ENCODE peak calls at places on chromosomes 3 and 15, in four cellular contexts. R is HepG2, P is GM12878, L is K562. T is an unnamed sample.

GRCh38 chr3:55341502-55342031 is 145.5 kb downstream of the WNT5A start:
- DNase-seq in R (no peak), P (no peak), L (no peak), T (no peak)

GRCh38 chr3:127734754-127735473 is 62.2 kb downstream of the ABTB1 start:
- DNase-seq in R (no peak), P (no peak), L (no peak), T (no peak)

GRCh38 chr3:150736903-150737832 is 25.8 kb downstream of the SIAH2 start:
- DNase-seq in R (peak; percentile 99), P (no peak), L (no peak), T (no peak)

GRCh38 chr3:143608966-143609365 is 239.3 kb downstream of the SLC9A9 start:
- DNase-seq in R (no peak), P (no peak), L (no peak), T (no peak)

GRCh38 chr15:100671858-100672543 is 69.6 kb downstream of the ASB7 start:
- DNase-seq in R (peak; percentile 33), P (no peak), L (peak; percentile 47), T (peak; percentile 36)

GRCh38 chr3:136659253-136659652 is 92.9 kb downstream of the STAG1 start:
- DNase-seq in R (no peak), P (no peak), L (no peak), T (no peak)

GRCh38 chr3:185584681-185585080 is 1.4 kb upstream of the SENP2 start:
- DNase-seq in R (no peak), P (no peak), L (no peak), T (no peak)

GRCh38 chr3:183826448-183826847 is 1.1 kb upstream of the MAP6D1 start:
- DNase-seq in R (no peak), P (no peak), L (no peak), T (no peak)

GRCh38 chr15:28900892-28901586 is 15.3 kb downstream of the APBA2 start:
- DNase-seq in R (no peak), P (no peak), L (no peak), T (no peak)

GRCh38 chr15:27358751-27359434 is 387.9 kb downstream of the GABRG3 start:
- DNase-seq in R (peak; percentile 5), P (no peak), L (peak; percentile 63), T (peak; percentile 82)

GRCh38 chr15:77525411-77525811 is 104.7 kb downstream of the HMG20A start:
- DNase-seq in R (no peak), P (no peak), L (no peak), T (peak; percentile 11)

GRCh38 chr3:58272891-58273290 is 33.2 kb upstream of the RPP14 start:
- DNase-seq in R (no peak), P (no peak), L (no peak), T (no peak)

GRCh38 chr15:71103102-71103676 is 12.1 kb upstream of the THSD4 start:
- DNase-seq in R (peak; percentile 15), P (peak; percentile 26), L (no peak), T (no peak)

GRCh38 chr3:69306239-69307185 is 79.4 kb downstream of the FRMD4B start:
- DNase-seq in R (peak; percentile 80), P (no peak), L (peak; percentile 70), T (peak; percentile 64)

GRCh38 chr3:17125738-17126137 is 241.0 kb downstream of the PLCL2 start:
- DNase-seq in R (no peak), P (no peak), L (no peak), T (no peak)

GRCh38 chr15:71752604-71753289 is 57.6 kb upstream of the NR2E3 start:
- DNase-seq in R (peak; percentile 44), P (no peak), L (peak; percentile 14), T (peak; percentile 42)

GRCh38 chr15:40959331-40960141 is 6.3 kb downstream of the CHAC1 start:
- DNase-seq in R (no peak), P (no peak), L (no peak), T (peak; percentile 50)

GRCh38 chr15:90929709-90930019 is 2.7 kb downstream of the HDDC3 start:
- DNase-seq in R (no peak), P (no peak), L (no peak), T (no peak)

GRCh38 chr3:80233576-80233975 is 465.8 kb upstream of the ROBO1 start:
- DNase-seq in R (no peak), P (no peak), L (no peak), T (no peak)

GRCh38 chr15:76840830-76841460 is 64.2 kb downstream of the SCAPER start:
- DNase-seq in R (peak; percentile 26), P (no peak), L (peak; percentile 16), T (no peak)

GRCh38 chr15:98807262-98807661 is 158.9 kb downstream of the IGF1R start:
- DNase-seq in R (no peak), P (no peak), L (no peak), T (no peak)
- TF ChIP-seq CREM in R (no peak), P (no peak), L (no peak), T (no peak)

GRCh38 chr3:48473617-48473952 is 27.0 kb downstream of the ATRIP start:
- DNase-seq in R (no peak), P (no peak), L (no peak), T (no peak)

GRCh38 chr3:48474619-48475018 is 28.1 kb downstream of the ATRIP start:
- DNase-seq in R (peak; percentile 32), P (no peak), L (no peak), T (peak; percentile 78)

GRCh38 chr3:48472673-48472922 is 26.1 kb downstream of the ATRIP start:
- DNase-seq in R (no peak), P (no peak), L (no peak), T (peak; percentile 46)

GRCh38 chr3:48475188-48475587 is 28.7 kb downstream of the ATRIP start:
- DNase-seq in R (no peak), P (no peak), L (no peak), T (peak; percentile 34)

GRCh38 chr3:48472923-48473616 is 26.5 kb downstream of the ATRIP start:
- DNase-seq in R (peak; percentile 96), P (peak; percentile 96), L (peak; percentile 93), T (peak; percentile 96)
- TF ChIP-seq CTCF in R (peak; percentile 79), P (peak; percentile 54), L (peak; percentile 59), T (peak; percentile 45)

GRCh38 chr3:46017720-46018119 is 9.6 kb downstream of the XCR1 start:
- DNase-seq in R (no peak), P (no peak), L (peak; percentile 11), T (no peak)

GRCh38 chr3:46021516-46021915 is 5.8 kb downstream of the XCR1 start:
- DNase-seq in R (no peak), P (no peak), L (no peak), T (no peak)

GRCh38 chr3:46020766-46021510 is 6.3 kb downstream of the XCR1 start:
- DNase-seq in R (no peak), P (no peak), L (no peak), T (no peak)

GRCh38 chr3:46022909-46023785 is 4.1 kb downstream of the XCR1 start:
- DNase-seq in R (no peak), P (no peak), L (peak; percentile 68), T (no peak)

GRCh38 chr3:46019707-46020106 is 7.6 kb downstream of the XCR1 start:
- DNase-seq in R (no peak), P (no peak), L (no peak), T (no peak)
- TF ChIP-seq CREM in R (no peak), P (no peak), L (no peak), T (no peak)

DNA sequence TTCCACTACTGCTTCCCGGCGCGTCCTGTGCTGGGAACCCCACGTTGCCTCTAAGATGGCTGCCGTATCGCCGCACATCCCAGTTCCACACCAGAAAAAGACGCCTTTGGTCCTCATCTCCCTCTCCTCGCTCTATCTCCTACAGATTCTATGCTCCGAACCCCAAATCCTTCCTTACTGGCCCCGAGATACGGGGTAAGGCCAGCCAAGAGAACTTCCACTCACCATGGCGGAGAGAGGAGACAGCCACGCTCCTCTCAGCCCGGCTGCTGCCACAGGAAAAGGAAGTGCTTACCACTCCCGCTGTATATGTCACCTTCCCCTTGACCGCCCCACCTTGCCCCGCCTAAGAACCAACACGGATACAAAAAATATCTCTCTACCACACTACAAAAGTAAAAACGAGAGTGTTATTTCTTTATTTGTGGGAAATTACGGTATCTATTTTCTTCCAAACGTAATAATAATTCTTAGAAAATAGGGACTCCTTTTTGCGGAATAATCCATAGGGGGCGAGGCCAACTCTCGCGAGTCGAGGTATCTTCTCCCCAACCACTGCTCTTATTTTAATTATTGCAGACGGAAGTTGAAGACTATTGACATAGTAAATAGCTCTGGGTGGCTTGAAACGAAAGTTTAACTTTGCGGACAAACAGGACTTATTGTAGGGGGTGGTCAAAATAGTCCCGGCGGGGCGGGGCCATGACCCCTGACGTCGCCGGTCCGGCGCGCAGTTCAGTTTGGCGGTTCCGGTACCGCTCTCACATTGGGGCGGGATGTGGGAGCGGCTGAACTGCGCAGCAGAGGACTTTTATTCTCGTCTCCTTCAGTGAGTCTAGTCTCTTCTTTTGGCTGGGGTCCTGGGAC is at the start of the genes RPL4 and ZWILCH:
- DNase-seq in R (peak; percentile 97), P (peak; percentile 78), L (peak; percentile 88), T (peak; percentile 69)
- TF ChIP-seq CTCF in R (no peak), P (no peak), L (no peak), T (no peak)

GRCh38 chr15:52288051-52288942 is 7.3 kb downstream of the MYO5C start:
- DNase-seq in R (peak; percentile 99), P (no peak), L (no peak), T (no peak)
- TF ChIP-seq CREM in R (no peak), P (no peak), L (no peak), T (no peak)

GRCh38 chr15:48647963-48648362 is 2.5 kb upstream of the FBN1 start:
- DNase-seq in R (no peak), P (no peak), L (no peak), T (no peak)
- TF ChIP-seq CTCF in R (no peak), P (peak; percentile 6), L (no peak), T (no peak)

DNA sequence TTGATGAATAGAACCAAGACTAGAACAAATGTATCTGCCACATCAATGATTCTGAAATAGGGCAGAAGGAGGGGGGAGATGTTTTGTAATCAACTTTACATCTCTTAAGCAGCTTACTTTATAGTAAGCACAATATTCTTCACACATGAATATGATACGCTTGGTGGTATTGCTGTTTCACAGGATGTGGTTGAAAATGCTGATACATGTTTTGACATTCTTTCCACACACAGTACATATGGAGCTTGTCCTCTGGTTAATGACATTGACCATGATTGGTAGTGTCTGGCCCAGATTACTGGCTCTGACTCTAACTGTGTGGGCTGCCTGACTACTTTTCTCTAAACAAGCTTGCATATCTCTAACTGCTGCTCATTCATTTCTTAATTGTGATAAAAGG is 168.9 kb downstream of the KLHL25 start:
- DNase-seq in R (no peak), P (no peak), L (no peak), T (no peak)
- TF ChIP-seq CREM in R (no peak), P (no peak), L (no peak), T (no peak)

GRCh38 chr3:159672728-159673471 is 315.7 kb upstream of the IL12A start:
- DNase-seq in R (no peak), P (no peak), L (no peak), T (no peak)
- TF ChIP-seq CTCF in R (no peak), P (no peak), L (no peak), T (no peak)

T was measured in WTC11.